ENCODE peak calls at places on chromosomes 13 and 19, in six cellular contexts. One of them, this sample, is unnamed.

GRCh38 chr13:97030705-97031452 is 36.6 kb upstream of the OXGR1 start:
- DNase-seq in hepatocyte: peak; percentile 55
- DNase-seq in activated T-helper 1 cell treated with Interleukin-2 at 50 U/mL for 16 hours: no peak
- DNase-seq in stimulated activated CD8-positive, alpha-beta memory T cell treated with anti-CD3 and anti-CD28 coated beads, Interleukin-15, amount 100 ng/mL, for 24 hours: no peak
- DNase-seq in ascending aorta: no peak
- DNase-seq in progenitor cell of endocrine pancreas: no peak
- DNase-seq in this sample: no peak

GRCh38 chr13:98496966-98497365 is 79.9 kb downstream of the STK24 start:
- DNase-seq in hepatocyte: no peak
- DNase-seq in activated T-helper 1 cell treated with Interleukin-2 at 50 U/mL for 16 hours: no peak
- DNase-seq in stimulated activated CD8-positive, alpha-beta memory T cell treated with anti-CD3 and anti-CD28 coated beads, Interleukin-15, amount 100 ng/mL, for 24 hours: no peak
- DNase-seq in ascending aorta: no peak
- DNase-seq in progenitor cell of endocrine pancreas: no peak
- DNase-seq in this sample: no peak

GRCh38 chr13:78631077-78631476 is 27.7 kb upstream of the POU4F1 start:
- DNase-seq in hepatocyte: peak; percentile 19
- DNase-seq in activated T-helper 1 cell treated with Interleukin-2 at 50 U/mL for 16 hours: no peak
- DNase-seq in stimulated activated CD8-positive, alpha-beta memory T cell treated with anti-CD3 and anti-CD28 coated beads, Interleukin-15, amount 100 ng/mL, for 24 hours: no peak
- DNase-seq in ascending aorta: no peak
- DNase-seq in progenitor cell of endocrine pancreas: no peak
- DNase-seq in this sample: no peak

GRCh38 chr19:1268392-1269064 is 604 bp upstream of the CIRBP start:
- DNase-seq in hepatocyte: no peak
- DNase-seq in activated T-helper 1 cell treated with Interleukin-2 at 50 U/mL for 16 hours: no peak
- DNase-seq in stimulated activated CD8-positive, alpha-beta memory T cell treated with anti-CD3 and anti-CD28 coated beads, Interleukin-15, amount 100 ng/mL, for 24 hours: no peak
- DNase-seq in ascending aorta: no peak
- DNase-seq in progenitor cell of endocrine pancreas: no peak
- DNase-seq in this sample: no peak

GRCh38 chr19:38615007-38615581 is 2.7 kb downstream of the MAP4K1 start:
- DNase-seq in hepatocyte: no peak
- DNase-seq in activated T-helper 1 cell treated with Interleukin-2 at 50 U/mL for 16 hours: no peak
- DNase-seq in stimulated activated CD8-positive, alpha-beta memory T cell treated with anti-CD3 and anti-CD28 coated beads, Interleukin-15, amount 100 ng/mL, for 24 hours: no peak
- DNase-seq in ascending aorta: no peak
- DNase-seq in progenitor cell of endocrine pancreas: no peak
- DNase-seq in this sample: no peak

GRCh38 chr13:28492527-28493367 is 2.2 kb downstream of the FLT1 start:
- DNase-seq in hepatocyte: no peak
- DNase-seq in activated T-helper 1 cell treated with Interleukin-2 at 50 U/mL for 16 hours: no peak
- DNase-seq in stimulated activated CD8-positive, alpha-beta memory T cell treated with anti-CD3 and anti-CD28 coated beads, Interleukin-15, amount 100 ng/mL, for 24 hours: no peak
- DNase-seq in ascending aorta: no peak
- DNase-seq in progenitor cell of endocrine pancreas: no peak
- DNase-seq in this sample: no peak

GRCh38 chr19:9498183-9498902 is at the start of gene ZNF560:
- DNase-seq in hepatocyte: no peak
- DNase-seq in activated T-helper 1 cell treated with Interleukin-2 at 50 U/mL for 16 hours: no peak
- DNase-seq in stimulated activated CD8-positive, alpha-beta memory T cell treated with anti-CD3 and anti-CD28 coated beads, Interleukin-15, amount 100 ng/mL, for 24 hours: no peak
- DNase-seq in ascending aorta: no peak
- DNase-seq in progenitor cell of endocrine pancreas: no peak
- DNase-seq in this sample: no peak

GRCh38 chr13:99895999-99896695 is 75.4 kb downstream of the ZIC5 start:
- DNase-seq in hepatocyte: no peak
- DNase-seq in activated T-helper 1 cell treated with Interleukin-2 at 50 U/mL for 16 hours: no peak
- DNase-seq in stimulated activated CD8-positive, alpha-beta memory T cell treated with anti-CD3 and anti-CD28 coated beads, Interleukin-15, amount 100 ng/mL, for 24 hours: no peak
- DNase-seq in ascending aorta: no peak
- DNase-seq in progenitor cell of endocrine pancreas: no peak
- DNase-seq in this sample: no peak

GRCh38 chr13:21948781-21949474 is 278.1 kb downstream of the FGF9 start:
- DNase-seq in hepatocyte: no peak
- DNase-seq in activated T-helper 1 cell treated with Interleukin-2 at 50 U/mL for 16 hours: no peak
- DNase-seq in stimulated activated CD8-positive, alpha-beta memory T cell treated with anti-CD3 and anti-CD28 coated beads, Interleukin-15, amount 100 ng/mL, for 24 hours: no peak
- DNase-seq in ascending aorta: no peak
- DNase-seq in progenitor cell of endocrine pancreas: no peak
- DNase-seq in this sample: no peak

GRCh38 chr13:98813993-98814392 is 61.5 kb upstream of the SLC15A1 start:
- DNase-seq in hepatocyte: peak; percentile 65
- DNase-seq in activated T-helper 1 cell treated with Interleukin-2 at 50 U/mL for 16 hours: no peak
- DNase-seq in stimulated activated CD8-positive, alpha-beta memory T cell treated with anti-CD3 and anti-CD28 coated beads, Interleukin-15, amount 100 ng/mL, for 24 hours: no peak
- DNase-seq in ascending aorta: no peak
- DNase-seq in progenitor cell of endocrine pancreas: no peak
- DNase-seq in this sample: no peak

GRCh38 chr13:52025475-52026245 is 1.2 kb downstream of the UTP14C start:
- DNase-seq in hepatocyte: no peak
- DNase-seq in activated T-helper 1 cell treated with Interleukin-2 at 50 U/mL for 16 hours: no peak
- DNase-seq in stimulated activated CD8-positive, alpha-beta memory T cell treated with anti-CD3 and anti-CD28 coated beads, Interleukin-15, amount 100 ng/mL, for 24 hours: no peak
- DNase-seq in ascending aorta: no peak
- DNase-seq in progenitor cell of endocrine pancreas: no peak
- DNase-seq in this sample: no peak

GRCh38 chr13:112868308-112868707 is 100.7 kb upstream of the MCF2L start:
- DNase-seq in hepatocyte: no peak
- DNase-seq in activated T-helper 1 cell treated with Interleukin-2 at 50 U/mL for 16 hours: no peak
- DNase-seq in stimulated activated CD8-positive, alpha-beta memory T cell treated with anti-CD3 and anti-CD28 coated beads, Interleukin-15, amount 100 ng/mL, for 24 hours: no peak
- DNase-seq in ascending aorta: no peak
- DNase-seq in progenitor cell of endocrine pancreas: no peak
- DNase-seq in this sample: no peak

GRCh38 chr13:74256969-74257368 is 122.8 kb upstream of the KLF12 start:
- DNase-seq in hepatocyte: no peak
- DNase-seq in activated T-helper 1 cell treated with Interleukin-2 at 50 U/mL for 16 hours: no peak
- DNase-seq in stimulated activated CD8-positive, alpha-beta memory T cell treated with anti-CD3 and anti-CD28 coated beads, Interleukin-15, amount 100 ng/mL, for 24 hours: no peak
- DNase-seq in ascending aorta: no peak
- DNase-seq in progenitor cell of endocrine pancreas: no peak
- DNase-seq in this sample: no peak

GRCh38 chr13:113008841-113009240 is 39.8 kb downstream of the MCF2L start:
- DNase-seq in hepatocyte: no peak
- DNase-seq in activated T-helper 1 cell treated with Interleukin-2 at 50 U/mL for 16 hours: no peak
- DNase-seq in stimulated activated CD8-positive, alpha-beta memory T cell treated with anti-CD3 and anti-CD28 coated beads, Interleukin-15, amount 100 ng/mL, for 24 hours: no peak
- DNase-seq in ascending aorta: no peak
- DNase-seq in progenitor cell of endocrine pancreas: no peak
- DNase-seq in this sample: no peak

GRCh38 chr19:5397804-5398692 is 57.2 kb upstream of the ZNRF4 start:
- DNase-seq in hepatocyte: peak; percentile 43
- DNase-seq in activated T-helper 1 cell treated with Interleukin-2 at 50 U/mL for 16 hours: no peak
- DNase-seq in stimulated activated CD8-positive, alpha-beta memory T cell treated with anti-CD3 and anti-CD28 coated beads, Interleukin-15, amount 100 ng/mL, for 24 hours: no peak
- DNase-seq in ascending aorta: no peak
- DNase-seq in progenitor cell of endocrine pancreas: no peak
- DNase-seq in this sample: no peak

GRCh38 chr13:35936579-35936978 is 194.6 kb downstream of the DCLK1 start:
- DNase-seq in hepatocyte: no peak
- DNase-seq in activated T-helper 1 cell treated with Interleukin-2 at 50 U/mL for 16 hours: no peak
- DNase-seq in stimulated activated CD8-positive, alpha-beta memory T cell treated with anti-CD3 and anti-CD28 coated beads, Interleukin-15, amount 100 ng/mL, for 24 hours: no peak
- DNase-seq in ascending aorta: no peak
- DNase-seq in progenitor cell of endocrine pancreas: no peak
- DNase-seq in this sample: no peak

GRCh38 chr19:42129399-42130253 is 2.6 kb downstream of the POU2F2 start:
- DNase-seq in hepatocyte: no peak
- DNase-seq in activated T-helper 1 cell treated with Interleukin-2 at 50 U/mL for 16 hours: no peak
- DNase-seq in stimulated activated CD8-positive, alpha-beta memory T cell treated with anti-CD3 and anti-CD28 coated beads, Interleukin-15, amount 100 ng/mL, for 24 hours: no peak
- DNase-seq in ascending aorta: peak; percentile 17
- DNase-seq in progenitor cell of endocrine pancreas: no peak
- DNase-seq in this sample: no peak

GRCh38 chr19:35039881-35040456 is 1.6 kb upstream of the HPN start:
- DNase-seq in hepatocyte: no peak
- DNase-seq in activated T-helper 1 cell treated with Interleukin-2 at 50 U/mL for 16 hours: no peak
- DNase-seq in stimulated activated CD8-positive, alpha-beta memory T cell treated with anti-CD3 and anti-CD28 coated beads, Interleukin-15, amount 100 ng/mL, for 24 hours: no peak
- DNase-seq in ascending aorta: no peak
- DNase-seq in progenitor cell of endocrine pancreas: no peak
- DNase-seq in this sample: no peak

GRCh38 chr19:1567116-1567847 is 843 bp downstream of the MEX3D start:
- DNase-seq in hepatocyte: peak; percentile 71
- DNase-seq in activated T-helper 1 cell treated with Interleukin-2 at 50 U/mL for 16 hours: no peak
- DNase-seq in stimulated activated CD8-positive, alpha-beta memory T cell treated with anti-CD3 and anti-CD28 coated beads, Interleukin-15, amount 100 ng/mL, for 24 hours: no peak
- DNase-seq in ascending aorta: no peak
- DNase-seq in progenitor cell of endocrine pancreas: no peak
- DNase-seq in this sample: no peak

GRCh38 chr13:46101488-46102289 is 3.1 kb downstream of the CPB2 start:
- DNase-seq in hepatocyte: no peak
- DNase-seq in activated T-helper 1 cell treated with Interleukin-2 at 50 U/mL for 16 hours: no peak
- DNase-seq in stimulated activated CD8-positive, alpha-beta memory T cell treated with anti-CD3 and anti-CD28 coated beads, Interleukin-15, amount 100 ng/mL, for 24 hours: no peak
- DNase-seq in ascending aorta: no peak
- DNase-seq in progenitor cell of endocrine pancreas: no peak
- DNase-seq in this sample: no peak

GRCh38 chr19:45358213-45358792 is 12.1 kb downstream of the ERCC2 start:
- DNase-seq in hepatocyte: no peak
- DNase-seq in activated T-helper 1 cell treated with Interleukin-2 at 50 U/mL for 16 hours: no peak
- DNase-seq in stimulated activated CD8-positive, alpha-beta memory T cell treated with anti-CD3 and anti-CD28 coated beads, Interleukin-15, amount 100 ng/mL, for 24 hours: no peak
- DNase-seq in ascending aorta: no peak
- DNase-seq in progenitor cell of endocrine pancreas: no peak
- DNase-seq in this sample: no peak

GRCh38 chr19:48614436-48615144 is at the start of gene FAM83E:
- DNase-seq in hepatocyte: peak; percentile 91
- DNase-seq in activated T-helper 1 cell treated with Interleukin-2 at 50 U/mL for 16 hours: no peak
- DNase-seq in stimulated activated CD8-positive, alpha-beta memory T cell treated with anti-CD3 and anti-CD28 coated beads, Interleukin-15, amount 100 ng/mL, for 24 hours: no peak
- DNase-seq in ascending aorta: no peak
- DNase-seq in progenitor cell of endocrine pancreas: no peak
- DNase-seq in this sample: no peak

GRCh38 chr13:104140557-104140956 is 1074.3 kb upstream of the SLC10A2 start:
- DNase-seq in hepatocyte: no peak
- DNase-seq in activated T-helper 1 cell treated with Interleukin-2 at 50 U/mL for 16 hours: no peak
- DNase-seq in stimulated activated CD8-positive, alpha-beta memory T cell treated with anti-CD3 and anti-CD28 coated beads, Interleukin-15, amount 100 ng/mL, for 24 hours: no peak
- DNase-seq in ascending aorta: no peak
- DNase-seq in progenitor cell of endocrine pancreas: no peak
- DNase-seq in this sample: no peak